ENCODE peak calls at places on chromosomes 2 and 18, in five cellular contexts. R is fibroblast of lung, H is tibial nerve, G is psoas muscle, P is pancreas. T is an unnamed sample.

GRCh38 chr18:35095983-35096676 is 54.9 kb downstream of the MAPRE2 start:
- DNase-seq in R (peak; percentile 18), H (no peak), G (no peak), P (no peak), T (peak; percentile 49)

GRCh38 chr2:37011126-37011525 is 44.8 kb upstream of the STRN start:
- DNase-seq in R (no peak), H (no peak), G (no peak), P (no peak), T (no peak)

GRCh38 chr2:150505178-150505577 is 17.7 kb upstream of the RND3 start:
- DNase-seq in R (no peak), H (no peak), G (no peak), P (no peak), T (no peak)

GRCh38 chr18:75125359-75126331 is 83.3 kb downstream of the PTGR3 start:
- DNase-seq in R (no peak), H (no peak), G (no peak), P (peak; percentile 16), T (no peak)

GRCh38 chr2:195094330-195094729 is 562.7 kb upstream of the SLC39A10 start:
- DNase-seq in R (no peak), H (no peak), G (no peak), P (no peak), T (peak; percentile 28)

GRCh38 chr2:161604901-161605300 is 19.3 kb upstream of the SLC4A10 start:
- DNase-seq in R (no peak), H (no peak), G (no peak), P (no peak), T (no peak)

GRCh38 chr2:8662239-8662879 is 19.5 kb upstream of the ID2 start:
- DNase-seq in R (peak; percentile 75), H (no peak), G (no peak), P (no peak), T (no peak)

GRCh38 chr18:53165770-53166169 is 825.8 kb downstream of the DCC start:
- DNase-seq in R (no peak), H (no peak), G (no peak), P (no peak), T (no peak)

GRCh38 chr2:66370824-66371223 is 64.1 kb upstream of the MEIS1 start:
- DNase-seq in R (no peak), H (no peak), G (no peak), P (no peak), T (peak; percentile 41)

GRCh38 chr2:36451512-36451911 is 95.9 kb downstream of the CRIM1 start:
- DNase-seq in R (peak; percentile 66), H (no peak), G (no peak), P (no peak), T (no peak)

GRCh38 chr2:150486539-150487484 is 655 bp downstream of the RND3 start:
- DNase-seq in R (peak; percentile 65), H (peak; percentile 18), G (no peak), P (peak; percentile 37), T (no peak)

GRCh38 chr2:177243476-177243875 is 21.1 kb downstream of the NFE2L2 start:
- DNase-seq in R (no peak), H (no peak), G (no peak), P (no peak), T (no peak)

GRCh38 chr2:29425866-29426265 is 310.7 kb downstream of the CLIP4 start:
- DNase-seq in R (no peak), H (no peak), G (no peak), P (no peak), T (no peak)

GRCh38 chr2:112582314-112582746 is 2.1 kb upstream of the CHCHD5 start:
- DNase-seq in R (peak; percentile 78), H (no peak), G (no peak), P (peak; percentile 38), T (peak; percentile 45)

GRCh38 chr2:214203744-214204289 is 207.0 kb upstream of the VWC2L start:
- DNase-seq in R (no peak), H (no peak), G (no peak), P (no peak), T (peak; percentile 75)

GRCh38 chr2:212528106-212528856 is 10.3 kb downstream of the ERBB4 start:
- DNase-seq in R (no peak), H (no peak), G (no peak), P (no peak), T (peak; percentile 5)

GRCh38 chr2:2873450-2873811 is 504.2 kb downstream of the EIPR1 start:
- DNase-seq in R (no peak), H (no peak), G (no peak), P (no peak), T (no peak)

GRCh38 chr2:2875831-2876230 is 501.8 kb downstream of the EIPR1 start:
- DNase-seq in R (no peak), H (no peak), G (no peak), P (no peak), T (no peak)

GRCh38 chr2:2876350-2877042 is 501.1 kb downstream of the EIPR1 start:
- DNase-seq in R (no peak), H (no peak), G (no peak), P (no peak), T (no peak)

GRCh38 chr2:2875296-2875695 is 502.3 kb downstream of the EIPR1 start:
- DNase-seq in R (no peak), H (no peak), G (no peak), P (no peak), T (no peak)

DNA sequence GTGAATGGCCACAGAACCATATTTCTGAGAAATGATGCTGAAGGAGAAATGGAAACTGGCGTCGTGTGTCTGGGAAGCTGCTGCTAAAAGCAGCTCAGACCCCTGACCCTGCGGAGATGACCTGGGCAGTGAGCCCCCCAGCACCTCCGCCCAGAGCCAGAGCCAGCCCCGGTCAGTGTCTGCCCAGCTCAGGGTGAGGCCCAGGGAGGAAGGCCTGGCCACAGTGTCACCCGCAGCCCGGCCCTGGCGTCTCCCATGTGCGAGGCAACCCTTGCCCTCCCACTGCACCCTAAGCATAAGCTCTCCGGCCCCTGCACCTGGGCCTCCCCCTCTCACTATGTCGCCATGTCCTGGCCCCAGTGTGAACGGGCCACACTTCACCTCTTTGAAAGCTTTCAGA is 502.8 kb downstream of the EIPR1 start:
- DNase-seq in R (no peak), H (no peak), G (no peak), P (no peak), T (no peak)
- H3K27me3 ChIP-seq in R (no peaks in the 10 kb centered on the region), H (no peaks in the 10 kb centered on the region), G (no peaks in the 10 kb centered on the region), P (no peaks in the 10 kb centered on the region), T (no peaks in the 10 kb centered on the region)

GRCh38 chr2:176176233-176176632 is 12.2 kb upstream of the HOXD1 start:
- DNase-seq in R (no peak), H (no peak), G (no peak), P (no peak), T (no peak)
- H3K27me3 ChIP-seq in R (peaks cover 58% of the 10 kb centered on the region), H (peaks cover 3% of the 10 kb centered on the region), G (peaks cover 7% of the 10 kb centered on the region), P (no peaks in the 10 kb centered on the region), T (peaks cover 100% of the 10 kb centered on the region)

GRCh38 chr2:44943693-44944101 is 2.2 kb downstream of the SIX3 start:
- DNase-seq in R (no peak), H (no peak), G (no peak), P (no peak), T (no peak)

GRCh38 chr2:44944952-44945612 is 3.6 kb downstream of the SIX3 start:
- DNase-seq in R (no peak), H (no peak), G (no peak), P (no peak), T (no peak)

GRCh38 chr2:44945676-44946427 is 4.3 kb downstream of the SIX3 start:
- DNase-seq in R (no peak), H (no peak), G (no peak), P (no peak), T (no peak)

GRCh38 chr2:44943031-44943692 is 1.7 kb downstream of the SIX3 start:
- DNase-seq in R (no peak), H (no peak), G (no peak), P (no peak), T (no peak)

DNA sequence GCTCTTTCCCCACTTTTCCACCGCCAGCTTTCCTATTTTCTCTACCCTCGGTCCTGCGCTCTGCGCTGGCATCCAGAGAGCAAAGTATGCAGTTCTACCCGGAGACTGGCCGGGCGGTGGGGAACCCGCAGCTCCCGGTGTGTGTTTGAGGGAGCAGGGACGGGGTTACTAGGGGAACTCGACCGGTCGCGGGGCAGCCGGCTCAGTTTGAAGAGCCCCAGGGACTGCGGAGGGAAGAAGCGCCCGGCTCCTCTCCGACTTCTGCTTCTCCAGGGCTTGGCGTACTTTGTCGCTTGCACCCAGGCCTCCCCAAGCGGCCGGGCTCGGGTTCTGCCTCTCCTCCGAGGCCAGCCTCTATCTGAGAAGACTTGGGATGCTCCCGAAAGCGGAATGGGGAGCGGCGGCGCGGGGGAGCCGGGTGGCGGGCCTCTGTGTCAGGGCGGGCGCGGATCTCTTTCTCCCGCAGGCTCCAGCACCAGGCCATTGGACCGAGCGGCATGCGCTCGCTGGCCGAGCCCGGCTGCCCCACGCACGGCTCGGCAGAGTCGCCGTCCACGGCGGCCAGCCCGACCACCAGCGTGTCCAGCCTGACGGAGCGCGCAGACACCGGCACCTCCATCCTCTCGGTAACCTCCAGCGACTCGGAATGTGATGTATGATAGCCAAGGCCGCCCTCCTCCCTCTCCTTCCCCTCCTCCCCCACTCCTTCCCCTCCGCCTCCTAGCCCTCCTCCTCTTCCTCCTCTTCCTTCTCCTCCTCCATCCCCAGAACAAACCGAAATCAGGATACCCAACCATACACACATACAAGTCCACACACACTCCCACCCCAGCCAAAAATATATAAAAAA is 2.8 kb downstream of the SIX3 start:
- DNase-seq in R (no peak), H (no peak), G (peak; percentile 50), P (no peak), T (no peak)
- H3K27me3 ChIP-seq in R (peaks cover 88% of the 10 kb centered on the region), H (no peaks in the 10 kb centered on the region), G (peaks cover 48% of the 10 kb centered on the region), P (peaks cover 7% of the 10 kb centered on the region), T (peaks cover 100% of the 10 kb centered on the region)

GRCh38 chr2:100819365-100820345 is at the start of gene NPAS2:
- DNase-seq in R (peak; percentile 65), H (no peak), G (peak; percentile 69), P (peak; percentile 58), T (no peak)

GRCh38 chr2:100821913-100822260 is 1.9 kb downstream of the NPAS2 start:
- DNase-seq in R (no peak), H (no peak), G (no peak), P (no peak), T (no peak)

GRCh38 chr2:100818606-100819364 is 1.2 kb upstream of the NPAS2 start:
- DNase-seq in R (peak; percentile 91), H (no peak), G (peak; percentile 82), P (peak; percentile 78), T (no peak)

GRCh38 chr2:100821255-100821912 is 1.4 kb downstream of the NPAS2 start:
- DNase-seq in R (peak; percentile 59), H (no peak), G (no peak), P (no peak), T (no peak)

DNA sequence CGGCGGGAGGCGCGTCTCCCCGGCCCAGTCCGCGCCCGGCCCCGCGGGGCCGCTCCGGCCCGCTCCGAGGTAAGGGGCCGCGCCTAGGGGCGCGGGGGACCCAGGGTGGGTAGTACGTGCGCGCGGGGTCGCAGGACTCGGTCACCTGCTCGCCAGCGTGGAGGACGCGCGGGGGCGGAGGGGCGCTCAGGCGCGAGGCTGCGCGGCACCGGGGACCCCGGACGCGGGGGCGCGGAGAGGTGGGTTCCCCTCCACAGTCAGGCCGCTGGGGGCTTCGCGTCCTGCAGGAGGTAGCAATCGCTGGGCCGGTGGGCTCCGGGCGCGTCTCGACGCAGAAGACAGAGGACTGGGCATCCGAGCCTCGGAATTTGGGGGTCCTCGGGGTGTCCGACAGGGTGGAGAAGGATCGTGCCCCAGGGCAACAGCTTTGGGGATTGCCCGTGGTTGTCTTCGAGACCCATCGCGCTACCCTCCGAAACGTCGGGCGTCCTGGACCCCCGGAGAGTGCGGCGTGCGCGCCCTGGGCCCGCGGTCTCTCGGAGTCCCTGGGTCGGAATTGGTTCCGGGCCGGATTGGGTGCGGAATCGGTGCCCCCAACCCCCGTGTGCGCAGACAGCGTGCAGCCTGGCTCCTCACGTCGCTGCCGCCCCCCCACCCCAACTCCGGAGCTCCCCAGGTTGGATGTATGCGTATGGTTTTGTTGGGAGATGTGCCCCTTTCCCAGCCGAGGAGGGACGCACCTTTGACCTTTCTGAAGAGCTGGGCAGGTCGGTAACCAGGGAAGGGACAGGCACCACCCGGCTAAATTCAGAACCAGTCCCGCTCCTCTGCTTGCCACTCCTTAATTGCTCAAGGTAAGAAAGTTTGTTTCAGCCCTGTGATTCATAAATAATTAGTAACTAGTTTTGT is 661 bp downstream of the NPAS2 start:
- DNase-seq in R (no peak), H (no peak), G (peak; percentile 51), P (peak; percentile 33), T (no peak)
- H3K27me3 ChIP-seq in R (no peaks in the 10 kb centered on the region), H (no peaks in the 10 kb centered on the region), G (no peaks in the 10 kb centered on the region), P (no peaks in the 10 kb centered on the region), T (no peaks in the 10 kb centered on the region)

T was measured in foreskin keratinocyte.